ENCODE peak calls at places on chromosome 20, in nine cellular contexts. K, C, O, N, I, T, G, F and L are unnamed samples.

GRCh38 chr20:3046677-3047462 is 1.0 kb downstream of the MRPS26 start:
- DNase-seq in K (no peak), T (no peak), O (no peak), N (no peak), G (no peak), F (peak), I (no peak), C (no peak), L (no peak)

GRCh38 chr20:22663528-22664025 is 79.2 kb upstream of the FOXA2 start:
- DNase-seq in F (no peak), N (no peak), K (no peak), C (no peak), I (no peak), G (no peak), T (no peak), O (no peak), L (no peak)

GRCh38 chr20:49276895-49277785 is 717 bp downstream of the ZNFX1 start:
- DNase-seq in N (no peak), C (peak), K (peak), F (no peak), T (peak), G (peak), I (peak), O (peak), L (no peak)

GRCh38 chr20:52536841-52537400 is 345.3 kb upstream of the ZFP64 start:
- DNase-seq in N (no peak), G (no peak), F (peak), C (no peak), I (no peak), K (no peak), O (no peak), T (no peak), L (no peak)

GRCh38 chr20:2507875-2508630 is 662 bp downstream of the ZNF343 start:
- DNase-seq in N (no peak), K (no peak), T (no peak), C (peak), F (no peak), I (peak), G (no peak), O (peak), L (no peak)

GRCh38 chr20:19692100-19692499 is 66.0 kb upstream of the RIN2 start:
- DNase-seq in G (no peak), N (no peak), C (no peak), I (no peak), K (no peak), O (no peak), T (no peak), F (peak), L (no peak)

GRCh38 chr20:35954907-35955251 is 577 bp upstream of the SCAND1 start:
- DNase-seq in O (peak), F (peak), C (no peak), K (no peak), N (no peak), G (no peak), T (no peak), I (no peak), L (no peak)

GRCh38 chr20:23135449-23136447 is 49.6 kb upstream of the CD93 start:
- DNase-seq in G (no peak), N (no peak), C (no peak), O (peak), T (no peak), F (no peak), I (peak), K (no peak), L (no peak)

GRCh38 chr20:36823126-36823525 is 49.6 kb upstream of the DSN1 start:
- DNase-seq in C (no peak), F (no peak), N (no peak), K (no peak), I (no peak), O (no peak), G (no peak), T (no peak), L (no peak)

GRCh38 chr20:35021063-35021462 is 65.4 kb downstream of the MYH7B start:
- DNase-seq in N (no peak), G (no peak), O (no peak), T (no peak), F (peak), K (no peak), C (no peak), I (no peak), L (no peak)

GRCh38 chr20:56187791-56188190 is 60.7 kb upstream of the MC3R start:
- DNase-seq in T (no peak), G (peak), F (no peak), C (no peak), N (no peak), I (no peak), K (no peak), O (peak), L (no peak)

GRCh38 chr20:22459754-22460153 is 124.6 kb downstream of the FOXA2 start:
- DNase-seq in T (no peak), C (no peak), I (no peak), F (no peak), O (no peak), G (no peak), K (no peak), N (no peak), L (no peak)

GRCh38 chr20:9353916-9354276 is 160.5 kb upstream of the LAMP5 start:
- DNase-seq in I (no peak), C (no peak), O (no peak), T (no peak), F (no peak), N (no peak), G (no peak), K (no peak), L (no peak)

GRCh38 chr20:32179934-32180333 is 27.6 kb downstream of the PLAGL2 start:
- DNase-seq in K (no peak), C (no peak), O (no peak), G (no peak), F (no peak), N (no peak), T (no peak), I (no peak), L (no peak)

GRCh38 chr20:38536310-38536709 is 44.7 kb upstream of the ADIG start:
- DNase-seq in I (no peak), F (peak), T (no peak), K (no peak), O (no peak), N (no peak), G (no peak), C (no peak), L (no peak)
- TF ChIP-seq CTCF in I (no peak), F (no peak), T (no peak), K (no peak), O (no peak), N (no peak), G (no peak), C (no peak), L (no peak)

GRCh38 chr20:18430172-18430826 is 36.5 kb downstream of the DZANK1 start:
- DNase-seq in F (no peak), C (no peak), N (no peak), G (no peak), O (no peak), T (no peak), I (no peak), K (no peak), L (no peak)

GRCh38 chr20:18427214-18427613 is 39.6 kb downstream of the DZANK1 start:
- DNase-seq in N (no peak), T (no peak), C (no peak), I (no peak), F (no peak), K (no peak), G (no peak), O (no peak), L (no peak)

GRCh38 chr20:18436847-18437246 is 30.0 kb downstream of the DZANK1 start:
- DNase-seq in K (no peak), T (no peak), F (no peak), N (no peak), C (no peak), O (peak), I (no peak), G (no peak), L (no peak)

GRCh38 chr20:18428490-18429173 is 38.2 kb downstream of the DZANK1 start:
- DNase-seq in N (no peak), C (peak), O (no peak), F (no peak), T (no peak), G (no peak), K (no peak), I (no peak), L (no peak)

GRCh38 chr20:18431206-18431605 is 35.6 kb downstream of the DZANK1 start:
- DNase-seq in I (no peak), K (no peak), G (no peak), N (no peak), T (no peak), O (no peak), C (no peak), F (no peak), L (no peak)
- TF ChIP-seq CTCF in I (no peak), K (no peak), G (no peak), N (no peak), T (no peak), O (no peak), C (no peak), F (no peak), L (no peak)

GRCh38 chr20:45545754-45546453 is 1.3 kb downstream of the EPPIN start:
- DNase-seq in F (peak), C (no peak), O (peak), T (no peak), I (no peak), K (no peak), N (no peak), G (peak), L (no peak)
- TF ChIP-seq CTCF in F (peak), C (no peak), O (no peak), T (peak), I (no peak), K (no peak), N (no peak), G (peak), L (peak)

GRCh38 chr20:41386502-41387427 is 20.1 kb upstream of the EMILIN3 start:
- DNase-seq in C (peak), T (no peak), G (no peak), F (no peak), N (no peak), K (no peak), I (no peak), O (no peak), L (no peak)

GRCh38 chr20:41391587-41392001 is 25.0 kb upstream of the EMILIN3 start:
- DNase-seq in G (peak), F (peak), K (no peak), O (no peak), N (no peak), T (no peak), C (no peak), I (no peak), L (no peak)

GRCh38 chr20:41390889-41391288 is 24.3 kb upstream of the EMILIN3 start:
- DNase-seq in K (no peak), G (no peak), C (no peak), F (no peak), T (no peak), O (no peak), I (no peak), N (no peak), L (no peak)

GRCh38 chr20:41392295-41392694 is 25.7 kb upstream of the EMILIN3 start:
- DNase-seq in F (no peak), T (no peak), K (no peak), O (no peak), C (no peak), I (no peak), N (no peak), G (no peak), L (no peak)

GRCh38 chr20:41387433-41387832 is 20.8 kb upstream of the EMILIN3 start:
- DNase-seq in T (no peak), O (no peak), N (no peak), F (no peak), G (peak), I (no peak), C (no peak), K (no peak), L (no peak)
- TF ChIP-seq CTCF in T (no peak), O (no peak), N (no peak), F (no peak), G (peak), I (no peak), C (no peak), K (no peak), L (no peak)

GRCh38 chr20:10537850-10538480 is 102.9 kb downstream of the SLX4IP start:
- DNase-seq in N (no peak), C (no peak), I (no peak), G (no peak), O (no peak), K (no peak), F (peak), T (no peak), L (no peak)
- TF ChIP-seq CTCF in N (no peak), C (no peak), I (no peak), G (no peak), O (no peak), K (no peak), F (no peak), T (no peak), L (no peak)

DNA sequence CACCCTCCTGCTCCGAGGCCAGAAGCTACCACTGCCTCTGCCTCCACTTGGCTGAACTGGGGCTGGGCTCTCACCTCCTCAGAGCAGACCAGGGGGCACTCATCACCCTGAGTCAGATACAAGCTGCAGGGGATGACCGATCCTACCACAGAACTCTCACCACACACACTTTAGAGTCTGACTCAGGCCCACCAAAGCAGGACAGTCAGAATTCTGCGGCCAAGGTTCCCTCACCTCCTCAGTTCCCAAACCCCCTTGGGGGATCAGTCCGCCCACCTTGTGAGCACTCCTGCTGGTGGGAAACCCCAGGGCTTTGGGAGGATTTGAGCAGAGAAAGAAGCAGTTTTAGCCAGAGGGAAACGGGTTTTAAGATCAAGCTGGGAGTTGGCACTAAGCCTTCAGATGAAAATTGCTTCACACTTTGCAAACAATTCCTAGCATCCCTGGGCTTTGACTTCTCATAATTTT is 587.8 kb upstream of the JAG1 start:
- DNase-seq in N (no peak), C (no peak), K (no peak), O (no peak), T (no peak), I (no peak), F (peak), G (no peak), L (no peak)
- TF ChIP-seq CTCF in N (no peak), C (no peak), K (no peak), O (no peak), T (no peak), I (no peak), F (no peak), G (no peak), L (no peak)

DNA sequence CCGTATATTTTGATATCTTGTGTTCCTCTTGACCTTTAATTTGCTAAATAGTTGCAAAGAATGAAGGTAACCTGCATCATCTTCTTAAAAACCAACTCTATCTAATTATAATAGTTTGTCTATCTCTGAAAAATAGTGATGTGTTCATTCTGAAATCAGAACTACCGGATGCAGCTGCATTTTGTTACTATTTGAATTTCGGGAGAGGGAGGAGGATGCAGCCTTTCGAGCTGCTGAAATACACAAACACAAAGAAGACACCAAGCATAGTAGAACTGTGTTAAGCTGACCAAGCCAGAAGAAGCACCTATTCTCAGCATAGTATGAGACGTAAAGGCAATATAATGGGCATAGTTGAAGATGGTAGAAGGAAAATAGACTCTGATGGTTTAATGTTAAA is 33.1 kb downstream of the PTPN1 start:
- DNase-seq in F (no peak), C (no peak), O (no peak), K (no peak), N (no peak), G (no peak), T (no peak), I (no peak), L (no peak)
- TF ChIP-seq CTCF in F (no peak), C (no peak), O (no peak), K (no peak), N (no peak), G (no peak), T (no peak), I (no peak), L (no peak)